ENCODE peak calls at places on chromosomes 4 and X, in six cellular contexts. One of them, this sample, is unnamed. For H3K4me1, the result is how much of the 10 kb centered on the place peaks cover.

GRCh38 chr4:40307627-40308497 is 27.3 kb upstream of the CHRNA9 start:
- DNase-seq in mammary epithelial cell: no peak
- DNase-seq in effector memory CD4-positive, alpha-beta T cell: peak
- DNase-seq in K562: peak
- DNase-seq in GM12878: peak
- DNase-seq in adrenal gland: peak
- DNase-seq in this sample: no peak

GRCh38 chr4:8022767-8023695 is 83.4 kb upstream of the AFAP1 start:
- DNase-seq in mammary epithelial cell: no peak
- DNase-seq in effector memory CD4-positive, alpha-beta T cell: no peak
- DNase-seq in K562: no peak
- DNase-seq in GM12878: no peak
- DNase-seq in adrenal gland: no peak
- DNase-seq in this sample: no peak

GRCh38 chr4:164937576-164938270 is 39.7 kb downstream of the TRIM61 start:
- DNase-seq in mammary epithelial cell: no peak
- DNase-seq in effector memory CD4-positive, alpha-beta T cell: no peak
- DNase-seq in K562: no peak
- DNase-seq in GM12878: peak
- DNase-seq in adrenal gland: peak
- DNase-seq in this sample: no peak

GRCh38 chrX:38636949-38637819 is 75.8 kb downstream of the TSPAN7 start:
- DNase-seq in mammary epithelial cell: no peak
- DNase-seq in effector memory CD4-positive, alpha-beta T cell: no peak
- DNase-seq in K562: no peak
- DNase-seq in GM12878: no peak
- DNase-seq in adrenal gland: peak
- DNase-seq in this sample: no peak

GRCh38 chrX:19017271-19017670 is 33.4 kb upstream of the PHKA2 start:
- DNase-seq in mammary epithelial cell: no peak
- DNase-seq in effector memory CD4-positive, alpha-beta T cell: no peak
- DNase-seq in K562: peak
- DNase-seq in GM12878: no peak
- DNase-seq in adrenal gland: no peak
- DNase-seq in this sample: no peak

GRCh38 chr4:46123872-46124755 is at the start of gene GABRG1:
- DNase-seq in mammary epithelial cell: no peak
- DNase-seq in effector memory CD4-positive, alpha-beta T cell: no peak
- DNase-seq in K562: no peak
- DNase-seq in GM12878: no peak
- DNase-seq in adrenal gland: no peak
- DNase-seq in this sample: no peak

GRCh38 chr4:156523492-156523891 is 448.1 kb downstream of the PDGFC start:
- DNase-seq in mammary epithelial cell: no peak
- DNase-seq in effector memory CD4-positive, alpha-beta T cell: no peak
- DNase-seq in K562: no peak
- DNase-seq in GM12878: no peak
- DNase-seq in adrenal gland: no peak
- DNase-seq in this sample: no peak

GRCh38 chr4:39613093-39613656 is 25.5 kb downstream of the SMIM14 start:
- DNase-seq in mammary epithelial cell: peak
- DNase-seq in effector memory CD4-positive, alpha-beta T cell: no peak
- DNase-seq in K562: no peak
- DNase-seq in GM12878: no peak
- DNase-seq in adrenal gland: no peak
- DNase-seq in this sample: no peak

GRCh38 chrX:102745513-102746133 is 25.1 kb downstream of the GPRASP3 start:
- DNase-seq in mammary epithelial cell: no peak
- DNase-seq in effector memory CD4-positive, alpha-beta T cell: no peak
- DNase-seq in K562: no peak
- DNase-seq in GM12878: no peak
- DNase-seq in adrenal gland: no peak
- DNase-seq in this sample: no peak

DNA sequence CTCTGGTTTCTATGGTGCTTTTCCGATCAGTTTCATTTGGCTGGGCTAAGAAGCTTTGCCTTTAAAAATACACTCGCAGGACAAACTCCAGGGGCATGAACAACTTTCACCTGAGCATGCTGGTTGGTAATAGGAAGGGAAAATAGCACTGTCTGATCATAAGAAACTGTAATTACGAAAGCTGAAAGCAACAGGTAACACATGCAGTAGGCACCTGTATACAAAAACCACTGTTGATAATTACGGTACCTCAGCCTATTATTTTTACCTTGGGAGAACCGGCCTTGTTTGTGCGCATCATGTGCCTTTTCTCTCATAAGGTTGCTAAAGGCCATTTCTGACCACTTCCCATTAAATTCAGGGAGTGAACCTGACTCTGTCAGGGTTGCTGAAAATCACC is 45.7 kb downstream of the RTL9 start:
- DNase-seq in mammary epithelial cell: no peak
- DNase-seq in effector memory CD4-positive, alpha-beta T cell: no peak
- DNase-seq in K562: no peak
- DNase-seq in GM12878: no peak
- DNase-seq in adrenal gland: no peak
- DNase-seq in this sample: no peak
- H3K4me1 ChIP-seq in mammary epithelial cell: under half
- H3K4me1 ChIP-seq in effector memory CD4-positive, alpha-beta T cell: under half
- H3K4me1 ChIP-seq in K562: under half
- H3K4me1 ChIP-seq in GM12878: under half
- H3K4me1 ChIP-seq in adrenal gland: under half
- H3K4me1 ChIP-seq in this sample: under half

GRCh38 chr4:168844261-168845039 is 165.6 kb downstream of the CBR4 start:
- DNase-seq in mammary epithelial cell: no peak
- DNase-seq in effector memory CD4-positive, alpha-beta T cell: no peak
- DNase-seq in K562: no peak
- DNase-seq in GM12878: no peak
- DNase-seq in adrenal gland: no peak
- DNase-seq in this sample: no peak

GRCh38 chr4:168846414-168846813 is 163.6 kb downstream of the CBR4 start:
- DNase-seq in mammary epithelial cell: no peak
- DNase-seq in effector memory CD4-positive, alpha-beta T cell: no peak
- DNase-seq in K562: no peak
- DNase-seq in GM12878: no peak
- DNase-seq in adrenal gland: no peak
- DNase-seq in this sample: no peak

GRCh38 chr4:168848112-168848511 is 161.9 kb downstream of the CBR4 start:
- DNase-seq in mammary epithelial cell: peak
- DNase-seq in effector memory CD4-positive, alpha-beta T cell: no peak
- DNase-seq in K562: no peak
- DNase-seq in GM12878: no peak
- DNase-seq in adrenal gland: peak
- DNase-seq in this sample: no peak

GRCh38 chr4:168843635-168844034 is 166.4 kb downstream of the CBR4 start:
- DNase-seq in mammary epithelial cell: peak
- DNase-seq in effector memory CD4-positive, alpha-beta T cell: no peak
- DNase-seq in K562: no peak
- DNase-seq in GM12878: no peak
- DNase-seq in adrenal gland: no peak
- DNase-seq in this sample: no peak

GRCh38 chr4:168845897-168846296 is 164.2 kb downstream of the CBR4 start:
- DNase-seq in mammary epithelial cell: no peak
- DNase-seq in effector memory CD4-positive, alpha-beta T cell: no peak
- DNase-seq in K562: no peak
- DNase-seq in GM12878: no peak
- DNase-seq in adrenal gland: no peak
- DNase-seq in this sample: no peak
- H3K4me1 ChIP-seq in mammary epithelial cell: half or more
- H3K4me1 ChIP-seq in effector memory CD4-positive, alpha-beta T cell: under half
- H3K4me1 ChIP-seq in K562: under half
- H3K4me1 ChIP-seq in GM12878: under half
- H3K4me1 ChIP-seq in adrenal gland: under half
- H3K4me1 ChIP-seq in this sample: under half

GRCh38 chr4:169400832-169401231 is 130.1 kb upstream of the SH3RF1 start:
- DNase-seq in mammary epithelial cell: no peak
- DNase-seq in effector memory CD4-positive, alpha-beta T cell: no peak
- DNase-seq in K562: no peak
- DNase-seq in GM12878: no peak
- DNase-seq in adrenal gland: no peak
- DNase-seq in this sample: no peak

GRCh38 chr4:169397762-169398161 is 127.0 kb upstream of the SH3RF1 start:
- DNase-seq in mammary epithelial cell: peak
- DNase-seq in effector memory CD4-positive, alpha-beta T cell: no peak
- DNase-seq in K562: no peak
- DNase-seq in GM12878: no peak
- DNase-seq in adrenal gland: no peak
- DNase-seq in this sample: no peak

GRCh38 chr4:169399976-169400767 is 129.4 kb upstream of the SH3RF1 start:
- DNase-seq in mammary epithelial cell: peak
- DNase-seq in effector memory CD4-positive, alpha-beta T cell: no peak
- DNase-seq in K562: no peak
- DNase-seq in GM12878: no peak
- DNase-seq in adrenal gland: no peak
- DNase-seq in this sample: no peak

GRCh38 chr4:169398294-169398693 is 127.5 kb upstream of the SH3RF1 start:
- DNase-seq in mammary epithelial cell: peak
- DNase-seq in effector memory CD4-positive, alpha-beta T cell: no peak
- DNase-seq in K562: no peak
- DNase-seq in GM12878: no peak
- DNase-seq in adrenal gland: no peak
- DNase-seq in this sample: no peak
- H3K4me1 ChIP-seq in mammary epithelial cell: under half
- H3K4me1 ChIP-seq in effector memory CD4-positive, alpha-beta T cell: under half
- H3K4me1 ChIP-seq in K562: under half
- H3K4me1 ChIP-seq in GM12878: under half
- H3K4me1 ChIP-seq in adrenal gland: under half
- H3K4me1 ChIP-seq in this sample: under half

DNA sequence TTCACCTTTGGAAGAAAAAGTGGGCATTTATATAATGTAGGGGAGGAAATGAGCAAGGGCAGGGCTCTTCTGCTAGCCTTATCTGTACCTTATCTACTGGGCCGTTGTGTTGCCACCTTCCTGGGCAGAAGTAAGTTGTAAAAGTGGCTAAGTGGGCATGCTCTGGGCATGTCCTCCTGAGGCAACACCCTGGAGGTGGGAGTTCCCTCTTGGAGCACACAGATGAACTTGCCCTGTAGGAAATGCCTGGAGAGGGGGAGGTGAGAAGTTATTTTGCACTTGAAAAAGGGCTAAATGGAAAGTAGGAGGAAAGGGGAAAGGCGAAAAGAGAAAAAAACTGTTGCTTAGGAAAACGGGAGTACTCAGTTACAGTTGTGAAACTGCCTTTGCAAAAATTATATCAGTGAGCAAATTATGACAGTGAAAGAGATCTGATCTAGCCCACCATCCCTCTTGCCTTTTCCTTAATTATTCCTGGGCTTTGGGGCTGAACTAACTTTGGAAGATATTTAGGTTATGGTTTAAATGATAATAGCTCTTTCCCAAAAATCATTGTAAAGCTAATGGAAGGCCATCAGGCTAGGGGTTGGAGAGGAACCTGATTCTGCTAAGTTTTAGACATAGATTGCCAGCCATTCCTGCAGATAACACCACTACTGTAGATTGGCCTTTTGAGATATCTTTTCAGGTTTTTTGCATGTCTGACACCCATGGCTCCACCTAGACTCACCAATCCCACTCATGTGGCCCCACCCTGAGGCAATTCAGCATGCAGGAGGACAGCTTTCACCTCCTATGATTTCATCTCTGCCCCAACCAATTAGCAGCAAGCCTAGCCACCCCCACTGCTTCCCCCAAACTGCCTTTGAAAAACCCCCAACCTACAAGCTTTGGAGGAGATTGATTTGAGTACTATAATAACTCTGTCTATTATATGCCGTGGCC is 20.5 kb upstream of the ZNF81 start:
- DNase-seq in mammary epithelial cell: peak
- DNase-seq in effector memory CD4-positive, alpha-beta T cell: no peak
- DNase-seq in K562: no peak
- DNase-seq in GM12878: no peak
- DNase-seq in adrenal gland: no peak
- DNase-seq in this sample: no peak
- H3K4me1 ChIP-seq in mammary epithelial cell: under half
- H3K4me1 ChIP-seq in effector memory CD4-positive, alpha-beta T cell: under half
- H3K4me1 ChIP-seq in K562: under half
- H3K4me1 ChIP-seq in GM12878: under half
- H3K4me1 ChIP-seq in adrenal gland: under half
- H3K4me1 ChIP-seq in this sample: under half

DNA sequence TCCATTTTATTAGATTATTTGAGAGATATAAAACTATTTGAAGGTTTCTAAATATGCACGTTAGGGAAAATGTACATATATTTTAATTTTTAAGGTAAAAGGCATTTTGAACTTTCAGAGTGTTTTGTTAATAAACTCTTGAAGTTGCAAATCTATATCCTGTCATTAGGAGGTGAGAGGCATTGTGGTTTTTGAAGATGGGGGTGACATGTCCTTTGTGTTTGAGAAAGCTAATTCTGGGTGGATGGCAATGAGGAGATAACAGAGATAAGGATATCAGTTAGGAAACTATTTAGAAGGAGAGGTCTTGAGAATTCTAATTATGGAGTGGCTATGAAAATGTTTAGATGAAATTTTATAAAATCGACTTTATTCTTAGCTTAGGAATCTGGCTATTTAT is 6.1 kb downstream of the STIM2 start:
- DNase-seq in mammary epithelial cell: no peak
- DNase-seq in effector memory CD4-positive, alpha-beta T cell: no peak
- DNase-seq in K562: no peak
- DNase-seq in GM12878: no peak
- DNase-seq in adrenal gland: no peak
- DNase-seq in this sample: no peak
- H3K4me1 ChIP-seq in mammary epithelial cell: under half
- H3K4me1 ChIP-seq in effector memory CD4-positive, alpha-beta T cell: under half
- H3K4me1 ChIP-seq in K562: under half
- H3K4me1 ChIP-seq in GM12878: under half
- H3K4me1 ChIP-seq in adrenal gland: under half
- H3K4me1 ChIP-seq in this sample: under half

DNA sequence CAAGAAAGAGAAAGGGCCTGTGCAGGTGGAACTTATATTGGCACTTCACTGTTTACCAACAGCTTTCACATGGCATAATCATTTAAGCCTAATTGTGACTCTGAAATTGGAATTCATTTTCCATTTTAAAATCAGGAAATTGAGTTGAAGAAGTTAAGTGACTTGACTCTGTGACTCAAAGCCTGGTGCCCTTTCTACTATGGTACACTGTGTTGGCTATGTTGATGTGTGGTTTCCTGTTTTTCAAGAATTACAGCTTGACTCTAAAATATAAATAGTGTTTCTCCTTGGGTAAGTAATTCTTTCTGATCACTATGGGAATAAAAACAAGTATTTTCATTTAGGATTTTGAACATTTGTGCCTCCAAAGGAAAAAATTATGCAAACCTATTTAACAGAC is 4.3 kb downstream of the AFF1 start:
- DNase-seq in mammary epithelial cell: no peak
- DNase-seq in effector memory CD4-positive, alpha-beta T cell: no peak
- DNase-seq in K562: no peak
- DNase-seq in GM12878: no peak
- DNase-seq in adrenal gland: no peak
- DNase-seq in this sample: no peak
- H3K4me1 ChIP-seq in mammary epithelial cell: under half
- H3K4me1 ChIP-seq in effector memory CD4-positive, alpha-beta T cell: under half
- H3K4me1 ChIP-seq in K562: under half
- H3K4me1 ChIP-seq in GM12878: under half
- H3K4me1 ChIP-seq in adrenal gland: under half
- H3K4me1 ChIP-seq in this sample: under half

GRCh38 chr4:129092636-129093172 is 635 bp downstream of the SCLT1 start:
- DNase-seq in mammary epithelial cell: no peak
- DNase-seq in effector memory CD4-positive, alpha-beta T cell: no peak
- DNase-seq in K562: no peak
- DNase-seq in GM12878: no peak
- DNase-seq in adrenal gland: no peak
- DNase-seq in this sample: no peak
- H3K4me1 ChIP-seq in mammary epithelial cell: under half
- H3K4me1 ChIP-seq in effector memory CD4-positive, alpha-beta T cell: under half
- H3K4me1 ChIP-seq in K562: under half
- H3K4me1 ChIP-seq in GM12878: under half
- H3K4me1 ChIP-seq in adrenal gland: under half
- H3K4me1 ChIP-seq in this sample: under half

GRCh38 chrX:47590984-47591383 is 8.7 kb downstream of the TIMP1 start:
- DNase-seq in mammary epithelial cell: no peak
- DNase-seq in effector memory CD4-positive, alpha-beta T cell: no peak
- DNase-seq in K562: no peak
- DNase-seq in GM12878: no peak
- DNase-seq in adrenal gland: no peak
- DNase-seq in this sample: no peak
- H3K4me1 ChIP-seq in mammary epithelial cell: under half
- H3K4me1 ChIP-seq in effector memory CD4-positive, alpha-beta T cell: under half
- H3K4me1 ChIP-seq in K562: under half
- H3K4me1 ChIP-seq in GM12878: under half
- H3K4me1 ChIP-seq in adrenal gland: under half
- H3K4me1 ChIP-seq in this sample: under half